ENCODE peak calls at places on chromosomes 7 and 10, in seven cellular contexts. O is omental fat pad, F is colonic mucosa, K is left ventricle myocardium inferior, G is adrenal gland, E is fibroblast of lung, Y is astrocyte of the cerebellum. I is an unnamed sample.
A peak's percentile ranks its signal among the peaks of the same experiment; 100 is the strongest.

GRCh38 chr10:75000748-75001321 is 110.6 kb upstream of the SAMD8 start:
- DNase-seq in O (no peak), F (no peak), K (no peak), G (no peak), E (no peak), Y (no peak), I (no peak)

GRCh38 chr7:107167483-107168232 is 1.1 kb upstream of the HBP1 start:
- DNase-seq in O (peak; percentile 54), F (peak; percentile 28), K (peak; percentile 50), G (peak; percentile 82), E (peak; percentile 86), Y (peak; percentile 79), I (no peak)

GRCh38 chr7:39592586-39592985 is 26.4 kb downstream of the YAE1 start:
- DNase-seq in O (no peak), F (no peak), K (no peak), G (no peak), E (peak; percentile 87), Y (peak; percentile 49), I (no peak)

GRCh38 chr10:7756360-7756992 is 31.3 kb downstream of the KIN start:
- DNase-seq in O (no peak), F (peak; percentile 37), K (no peak), G (peak; percentile 56), E (peak; percentile 13), Y (no peak), I (no peak)

GRCh38 chr7:117098457-117098856 is 145.2 kb downstream of the ST7 start:
- DNase-seq in O (no peak), F (no peak), K (no peak), G (no peak), E (peak; percentile 98), Y (peak; percentile 94), I (peak; percentile 83)

GRCh38 chr7:131105294-131105802 is 222.3 kb upstream of the MKLN1 start:
- DNase-seq in O (no peak), F (no peak), K (no peak), G (peak; percentile 49), E (peak; percentile 6), Y (no peak), I (no peak)

GRCh38 chr7:81616951-81617350 is 152.9 kb downstream of the HGF start:
- DNase-seq in O (no peak), F (no peak), K (no peak), G (no peak), E (peak; percentile 83), Y (no peak), I (no peak)

GRCh38 chr7:45644237-45644636 is 70.1 kb downstream of the ADCY1 start:
- DNase-seq in O (no peak), F (no peak), K (no peak), G (no peak), E (no peak), Y (no peak), I (no peak)

GRCh38 chr7:90594791-90595317 is 1.3 kb upstream of the CDK14 start:
- DNase-seq in O (no peak), F (no peak), K (peak; percentile 39), G (no peak), E (peak; percentile 96), Y (peak; percentile 81), I (no peak)

GRCh38 chr7:92133133-92133736 is 1.0 kb downstream of the CYP51A1 start:
- DNase-seq in O (no peak), F (peak; percentile 22), K (no peak), G (no peak), E (peak; percentile 46), Y (no peak), I (no peak)

GRCh38 chr7:114979388-114979787 is 57.5 kb downstream of the MDFIC start:
- DNase-seq in O (peak; percentile 39), F (no peak), K (peak; percentile 37), G (peak; percentile 80), E (peak; percentile 90), Y (peak; percentile 81), I (peak; percentile 10)

GRCh38 chr7:36129048-36129534 is 24.0 kb upstream of the EEPD1 start:
- DNase-seq in O (no peak), F (peak; percentile 67), K (no peak), G (peak; percentile 28), E (peak; percentile 71), Y (no peak), I (no peak)

GRCh38 chr7:159031135-159031701 is 113.4 kb downstream of the VIPR2 start:
- DNase-seq in O (no peak), F (no peak), K (peak; percentile 78), G (peak; percentile 53), E (no peak), Y (no peak), I (no peak)

GRCh38 chr7:36777062-36777461 is 52.8 kb upstream of the AOAH start:
- DNase-seq in O (no peak), F (no peak), K (no peak), G (no peak), E (no peak), Y (no peak), I (no peak)

GRCh38 chr7:94305836-94306235 is 88.9 kb upstream of the COL1A2 start:
- DNase-seq in O (no peak), F (no peak), K (no peak), G (no peak), E (no peak), Y (no peak), I (no peak)

GRCh38 chr7:136652635-136653370 is 215.6 kb upstream of the CHRM2 start:
- DNase-seq in O (no peak), F (no peak), K (no peak), G (no peak), E (peak; percentile 31), Y (no peak), I (no peak)

DNA sequence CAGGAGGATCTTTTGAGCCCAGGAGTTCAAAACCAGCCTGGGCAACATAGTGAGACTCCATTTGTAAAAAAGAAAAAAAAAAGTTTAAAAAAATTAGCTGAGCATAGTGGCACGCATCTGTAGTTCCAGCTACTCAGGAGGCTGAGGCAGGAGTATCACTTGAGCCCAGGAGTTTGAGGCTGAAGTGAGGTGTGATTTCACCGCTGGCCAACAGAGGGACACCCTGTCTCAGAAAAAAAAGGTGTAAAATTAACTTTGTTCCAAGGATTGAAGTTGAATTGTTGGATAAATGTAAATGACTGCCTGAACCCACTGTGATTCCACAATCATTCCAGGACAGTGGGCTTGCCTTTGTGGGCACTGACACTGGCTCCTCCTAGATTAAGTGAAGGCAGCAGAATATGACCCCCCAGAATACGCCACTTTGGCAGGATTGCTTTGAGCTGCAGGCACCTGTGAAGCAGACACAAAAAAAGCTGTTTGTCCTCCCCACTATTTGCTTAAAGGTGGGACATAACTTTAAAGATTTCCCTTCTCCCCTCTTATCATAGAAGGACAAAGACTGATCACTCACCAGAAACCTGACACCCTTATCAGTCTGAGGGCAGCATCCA is 57.2 kb upstream of the FOXI2 start:
- DNase-seq in O (no peak), F (no peak), K (no peak), G (no peak), E (no peak), Y (no peak), I (no peak)
- TF ChIP-seq CTCF in O (no peak), F (no peak), K (peak; percentile 12), G (no peak), E (no peak), Y (peak; percentile 18), I (no peak)

GRCh38 chr10:85317827-85318226 is 989.4 kb downstream of the CCSER2 start:
- DNase-seq in O (no peak), F (no peak), K (no peak), G (no peak), E (no peak), Y (no peak), I (no peak)
- TF ChIP-seq CTCF in O (no peak), F (no peak), K (no peak), G (no peak), E (no peak), Y (no peak), I (no peak)

GRCh38 chr10:104322416-104322782 is 15.9 kb downstream of the ITPRIP start:
- DNase-seq in O (no peak), F (no peak), K (no peak), G (peak; percentile 19), E (no peak), Y (no peak), I (no peak)

GRCh38 chr10:104323085-104323484 is 15.2 kb downstream of the ITPRIP start:
- DNase-seq in O (no peak), F (no peak), K (no peak), G (peak; percentile 4), E (no peak), Y (no peak), I (no peak)

GRCh38 chr10:104324931-104325330 is 13.3 kb downstream of the ITPRIP start:
- DNase-seq in O (no peak), F (no peak), K (no peak), G (no peak), E (no peak), Y (no peak), I (no peak)

GRCh38 chr10:104325436-104326430 is 12.5 kb downstream of the ITPRIP start:
- DNase-seq in O (no peak), F (no peak), K (peak; percentile 66), G (peak; percentile 61), E (no peak), Y (no peak), I (no peak)

DNA sequence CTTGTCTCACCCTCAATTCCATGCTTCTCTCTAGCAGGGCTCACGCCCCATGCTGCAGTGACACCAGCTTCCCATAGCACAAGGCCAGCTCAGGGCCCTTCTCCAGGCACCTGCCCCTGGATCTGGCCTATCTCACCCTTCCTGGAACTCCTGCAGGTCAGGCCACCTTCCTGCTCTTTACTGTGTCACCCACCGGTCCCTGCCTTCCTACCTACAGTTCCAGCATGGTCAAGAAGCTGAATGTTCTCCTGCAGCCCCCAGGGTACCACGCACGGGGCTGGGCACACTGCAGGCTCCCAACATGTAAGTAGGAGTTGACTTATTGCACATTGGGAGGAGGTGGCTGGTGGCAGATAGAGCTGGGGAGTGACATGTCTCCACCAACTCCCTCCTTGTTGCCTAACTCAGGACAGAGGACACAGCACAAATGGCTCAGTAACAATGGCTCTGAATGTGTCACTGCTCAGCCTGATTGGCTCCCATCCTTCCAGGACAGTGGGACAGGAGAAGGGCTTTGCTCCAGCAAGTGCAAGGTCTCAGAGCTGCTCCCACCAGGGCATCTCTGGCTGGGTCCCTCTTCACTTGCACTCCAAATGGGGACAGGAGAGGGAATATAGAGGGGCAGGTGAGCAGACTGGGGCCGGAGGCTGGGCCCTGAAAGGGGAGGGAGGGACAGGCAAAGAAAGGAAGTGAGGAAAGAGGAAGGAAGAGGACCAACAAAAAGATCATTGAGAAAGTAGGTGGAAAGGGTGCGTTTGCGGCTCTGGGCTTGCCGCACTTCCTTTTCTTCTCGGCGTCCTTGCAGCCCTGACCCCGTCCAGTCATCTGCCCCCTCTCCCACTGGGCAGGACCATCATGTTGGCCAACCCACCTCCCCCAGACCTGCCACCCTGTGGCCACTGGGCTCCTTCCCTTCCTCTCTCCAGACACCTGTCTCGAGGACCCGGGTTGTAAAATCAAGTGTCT is 14.3 kb downstream of the ITPRIP start:
- DNase-seq in O (no peak), F (no peak), K (no peak), G (no peak), E (no peak), Y (no peak), I (no peak)
- TF ChIP-seq CTCF in O (no peak), F (no peak), K (no peak), G (no peak), E (no peak), Y (no peak), I (no peak)

DNA sequence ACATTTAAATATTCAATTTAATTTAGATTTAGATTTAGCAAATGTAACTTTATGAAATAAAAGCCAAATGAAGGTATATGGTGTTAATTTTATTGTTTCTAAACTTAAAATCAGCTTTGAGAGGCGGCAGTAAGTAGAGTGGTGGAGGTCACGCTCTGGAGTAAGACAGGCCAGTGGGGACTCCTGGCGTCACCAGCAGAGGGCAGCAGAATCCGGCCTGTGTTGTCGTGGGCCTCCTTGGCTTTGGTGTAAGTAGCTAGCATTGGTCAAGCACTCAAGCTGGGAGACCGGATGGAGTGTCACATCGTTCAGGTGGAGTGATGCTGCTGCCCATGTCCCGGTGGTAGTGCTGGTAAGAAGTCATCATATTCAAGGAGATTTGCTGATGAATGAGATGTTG is 98.7 kb upstream of the DNAJB6 start:
- DNase-seq in O (no peak), F (peak; percentile 24), K (no peak), G (no peak), E (no peak), Y (no peak), I (no peak)
- TF ChIP-seq CTCF in O (no peak), F (no peak), K (no peak), G (no peak), E (no peak), Y (peak; percentile 57), I (no peak)

I was measured in AG09319.